ENCODE peak calls at places on chromosomes 11 and 22, in nine cellular contexts. O is sigmoid colon; K is stimulated activated CD8-positive, alpha-beta memory T cell treated with anti-CD3 and anti-CD28 coated beads, Interleukin-4, amount 100 ng/mL, for 1 hour; R is tibial nerve; M is RCC 7860; G is GM23248; U is foreskin fibroblast; F is CD8-positive, alpha-beta memory T cell; P is stimulated activated CD4-positive, alpha-beta T cell treated with anti-CD3 and anti-CD28 coated beads, Interleukin-1b, Interleukin-23, amount 100 ng/mL, for 4 hours. Y is an unnamed sample.

GRCh38 chr22:19405652-19406051 is 25.9 kb downstream of the HIRA start:
- DNase-seq in G (no peak), K (no peak), U (no peak), O (no peak), P (no peak), M (no peak), R (no peak), F (no peak), Y (no peak)

GRCh38 chr22:49717322-49717919 is 110.3 kb downstream of the BRD1 start:
- DNase-seq in G (no peak), O (no peak), K (no peak), M (no peak), F (no peak), P (no peak), U (no peak), R (peak), Y (no peak)

GRCh38 chr22:46587492-46588278 is 32.5 kb upstream of the GRAMD4 start:
- DNase-seq in F (no peak), P (no peak), M (no peak), R (no peak), K (no peak), O (no peak), U (no peak), G (no peak), Y (no peak)

GRCh38 chr22:24068377-24068680 is 57.2 kb downstream of the CABIN1 start:
- DNase-seq in O (peak), M (no peak), K (no peak), U (no peak), F (no peak), R (no peak), G (no peak), P (no peak), Y (no peak)

GRCh38 chr22:38850941-38851849 is 7.4 kb upstream of the NPTXR start:
- DNase-seq in R (no peak), P (no peak), K (no peak), F (no peak), M (peak), O (no peak), U (peak), G (peak), Y (no peak)

GRCh38 chr11:108680267-108680666 is 15.4 kb downstream of the DDX10 start:
- DNase-seq in P (no peak), K (no peak), R (no peak), F (no peak), U (no peak), O (no peak), M (no peak), G (no peak), Y (no peak)

GRCh38 chr11:94060401-94060800 is 39.2 kb downstream of the HEPHL1 start:
- DNase-seq in G (peak), P (no peak), F (no peak), M (no peak), R (no peak), K (no peak), O (no peak), U (no peak), Y (no peak)

GRCh38 chr22:49862408-49862776 is 8.7 kb downstream of the ZBED4 start:
- DNase-seq in M (no peak), U (no peak), P (no peak), G (no peak), O (no peak), F (no peak), R (no peak), K (no peak), Y (no peak)

GRCh38 chr11:126121316-126121715 is 58.6 kb upstream of the CDON start:
- DNase-seq in R (no peak), G (no peak), F (no peak), M (no peak), O (no peak), P (no peak), U (no peak), K (no peak), Y (no peak)

GRCh38 chr11:44110231-44110679 is 14.8 kb downstream of the EXT2 start:
- DNase-seq in M (peak), F (peak), O (no peak), K (peak), P (peak), R (peak), U (no peak), G (peak), Y (no peak)

GRCh38 chr22:24183321-24184031 is 2.2 kb downstream of the SUSD2 start:
- DNase-seq in O (peak), K (no peak), F (no peak), M (no peak), R (no peak), U (no peak), G (no peak), P (no peak), Y (no peak)

GRCh38 chr11:18710545-18710944 is 12.0 kb downstream of the TMEM86A start:
- DNase-seq in U (no peak), R (no peak), F (no peak), P (no peak), G (no peak), O (no peak), M (no peak), K (no peak), Y (no peak)

GRCh38 chr11:11069741-11070550 is 212.1 kb upstream of the ZBED5 start:
- DNase-seq in R (no peak), M (no peak), P (no peak), O (no peak), G (no peak), K (no peak), F (no peak), U (no peak), Y (no peak)

GRCh38 chr11:58926251-58926650 is 13.0 kb upstream of the GLYATL1 start:
- DNase-seq in G (peak), M (no peak), P (no peak), U (no peak), F (no peak), O (no peak), R (no peak), K (no peak), Y (peak)

GRCh38 chr11:30535818-30536217 is 50.3 kb downstream of the MPPED2 start:
- DNase-seq in M (no peak), G (no peak), R (no peak), K (no peak), O (no peak), F (no peak), U (no peak), P (no peak), Y (no peak)

GRCh38 chr11:14386895-14387480 is 28.0 kb upstream of the RRAS2 start:
- DNase-seq in K (no peak), G (peak), F (no peak), M (no peak), U (peak), R (no peak), O (no peak), P (no peak), Y (no peak)

GRCh38 chr22:37309221-37310074 is 27.1 kb downstream of the CYTH4 start:
- DNase-seq in F (peak), M (peak), K (no peak), U (no peak), O (no peak), P (no peak), G (no peak), R (no peak), Y (no peak)

GRCh38 chr11:114501901-114502300 is 57.8 kb downstream of the NXPE1 start:
- DNase-seq in F (no peak), O (no peak), G (peak), P (no peak), K (no peak), U (peak), R (no peak), M (no peak), Y (no peak)

GRCh38 chr11:86138958-86139357 is 70.1 kb upstream of the PICALM start:
- DNase-seq in M (no peak), P (no peak), R (no peak), K (no peak), G (no peak), U (no peak), O (no peak), F (no peak), Y (no peak)

Y was measured in DMS153.